ENCODE peak calls at places on chromosomes 5 and 9, in seven cellular contexts. V is tibial nerve, Y is ascending aorta, D is foreskin fibroblast, C is mammary epithelial cell, M is mucosa of descending colon, L is heart left ventricle. N is an unnamed sample.

GRCh38 chr9:26579047-26579446 is 313.6 kb downstream of the CAAP1 start:
- DNase-seq in V (no peak), Y (no peak), D (no peak), C (no peak), M (no peak), L (no peak), N (no peak)

GRCh38 chr5:167934561-167934971 is 356.9 kb upstream of the WWC1 start:
- DNase-seq in V (no peak), Y (peak), D (no peak), C (peak), M (no peak), L (peak), N (peak)

GRCh38 chr9:124708070-124708469 is 63.0 kb downstream of the NR6A1 start:
- DNase-seq in V (no peak), Y (no peak), D (no peak), C (no peak), M (peak), L (no peak), N (peak)

GRCh38 chr5:170151105-170151831 is 45.6 kb downstream of the FOXI1 start:
- DNase-seq in V (no peak), Y (peak), D (peak), C (peak), M (no peak), L (peak), N (peak)

GRCh38 chr5:95892784-95893354 is 68.8 kb downstream of the ELL2 start:
- DNase-seq in V (no peak), Y (no peak), D (peak), C (no peak), M (no peak), L (no peak), N (peak)

GRCh38 chr5:113489299-113489698 is 1.0 kb upstream of the MCC start:
- DNase-seq in V (peak), Y (peak), D (peak), C (peak), M (no peak), L (no peak), N (peak)

GRCh38 chr5:10762178-10762775 is 1.2 kb upstream of the DAP start:
- DNase-seq in V (peak), Y (peak), D (peak), C (no peak), M (no peak), L (peak), N (no peak)

GRCh38 chr9:93911871-93912554 is 43.1 kb downstream of the BARX1 start:
- DNase-seq in V (no peak), Y (no peak), D (no peak), C (no peak), M (no peak), L (peak), N (no peak)

GRCh38 chr5:122871669-122872068 is 26.3 kb downstream of the SNX24 start:
- DNase-seq in V (no peak), Y (no peak), D (peak), C (no peak), M (no peak), L (no peak), N (peak)

GRCh38 chr9:105176194-105176593 is 68.3 kb upstream of the SLC44A1 start:
- DNase-seq in V (no peak), Y (no peak), D (no peak), C (no peak), M (no peak), L (no peak), N (no peak)

GRCh38 chr5:43019615-43020293 is 20.4 kb downstream of the ANXA2R start:
- DNase-seq in V (no peak), Y (peak), D (peak), C (no peak), M (peak), L (peak), N (peak)

GRCh38 chr9:98375138-98375726 is 119.8 kb upstream of the TBC1D2 start:
- DNase-seq in V (no peak), Y (no peak), D (peak), C (peak), M (no peak), L (no peak), N (peak)

GRCh38 chr9:101737165-101737704 is 1.2 kb downstream of the GRIN3A start:
- DNase-seq in V (no peak), Y (no peak), D (no peak), C (no peak), M (peak), L (no peak), N (no peak)

GRCh38 chr9:7146582-7146981 is 388.8 kb downstream of the KDM4C start:
- DNase-seq in V (no peak), Y (no peak), D (no peak), C (peak), M (no peak), L (no peak), N (no peak)

GRCh38 chr5:57246426-57246825 is 72.6 kb downstream of the GPBP1 start:
- DNase-seq in V (no peak), Y (no peak), D (no peak), C (no peak), M (no peak), L (no peak), N (no peak)

GRCh38 chr9:132243156-132244074 is 81.6 kb downstream of the NTNG2 start:
- DNase-seq in V (no peak), Y (peak), D (no peak), C (no peak), M (no peak), L (no peak), N (no peak)

GRCh38 chr5:140219068-140219971 is 44.3 kb downstream of the CYSTM1 start:
- DNase-seq in V (no peak), Y (no peak), D (peak), C (peak), M (no peak), L (no peak), N (peak)

GRCh38 chr5:62649476-62650113 is 71.0 kb downstream of the LRRC70 start:
- DNase-seq in V (no peak), Y (no peak), D (no peak), C (no peak), M (no peak), L (no peak), N (no peak)

GRCh38 chr9:134218230-134218629 is 53.9 kb upstream of the RNU6ATAC start:
- DNase-seq in V (no peak), Y (no peak), D (no peak), C (no peak), M (peak), L (peak), N (no peak)

GRCh38 chr5:179008667-179009066 is 13.5 kb upstream of the GRM6 start:
- DNase-seq in V (no peak), Y (no peak), D (peak), C (no peak), M (no peak), L (no peak), N (no peak)

GRCh38 chr5:169577966-169578365 is 5.6 kb upstream of the SPDL1 start:
- DNase-seq in V (no peak), Y (no peak), D (peak), C (peak), M (no peak), L (no peak), N (peak)

GRCh38 chr9:132609829-132610228 is 27.4 kb downstream of the BARHL1 start:
- DNase-seq in V (no peak), Y (no peak), D (peak), C (peak), M (no peak), L (no peak), N (peak)

GRCh38 chr5:534006-534742 is 9.9 kb upstream of the SLC9A3 start:
- DNase-seq in V (no peak), Y (no peak), D (no peak), C (no peak), M (peak), L (peak), N (no peak)

GRCh38 chr9:15606667-15607472 is 54.0 kb downstream of the CCDC171 start:
- DNase-seq in V (peak), Y (no peak), D (peak), C (peak), M (no peak), L (no peak), N (peak)

GRCh38 chr9:93967020-93967803 is 12.1 kb upstream of the BARX1 start:
- DNase-seq in V (no peak), Y (no peak), D (no peak), C (no peak), M (no peak), L (no peak), N (no peak)

GRCh38 chr5:499233-500209 is 24.7 kb downstream of the SLC9A3 start:
- DNase-seq in V (no peak), Y (no peak), D (no peak), C (no peak), M (no peak), L (no peak), N (no peak)

GRCh38 chr5:140190868-140191209 is 15.9 kb downstream of the CYSTM1 start:
- DNase-seq in V (no peak), Y (no peak), D (no peak), C (no peak), M (no peak), L (no peak), N (no peak)

GRCh38 chr5:115321309-115321708 is 24.9 kb upstream of the CCDC112 start:
- DNase-seq in V (no peak), Y (no peak), D (peak), C (peak), M (no peak), L (no peak), N (peak)

GRCh38 chr9:91246842-91247241 is 114.9 kb downstream of the AUH start:
- DNase-seq in V (no peak), Y (no peak), D (peak), C (no peak), M (no peak), L (no peak), N (no peak)

GRCh38 chr5:153496835-153497234 is 6.4 kb downstream of the GRIA1 start:
- DNase-seq in V (no peak), Y (no peak), D (peak), C (peak), M (no peak), L (no peak), N (peak)

GRCh38 chr5:62578540-62578939 is at the start of gene LRRC70:
- DNase-seq in V (no peak), Y (no peak), D (no peak), C (no peak), M (no peak), L (no peak), N (peak)

GRCh38 chr5:180251141-180251540 is 40.7 kb downstream of the MAPK9 start:
- DNase-seq in V (no peak), Y (no peak), D (no peak), C (no peak), M (no peak), L (no peak), N (no peak)

GRCh38 chr9:129491486-129491855 is 129.4 kb downstream of the C9orf50 start:
- DNase-seq in V (no peak), Y (peak), D (peak), C (no peak), M (peak), L (peak), N (no peak)

GRCh38 chr5:7759257-7759871 is 91.6 kb downstream of the CFAP90 start:
- DNase-seq in V (no peak), Y (no peak), D (peak), C (no peak), M (no peak), L (no peak), N (peak)

DNA sequence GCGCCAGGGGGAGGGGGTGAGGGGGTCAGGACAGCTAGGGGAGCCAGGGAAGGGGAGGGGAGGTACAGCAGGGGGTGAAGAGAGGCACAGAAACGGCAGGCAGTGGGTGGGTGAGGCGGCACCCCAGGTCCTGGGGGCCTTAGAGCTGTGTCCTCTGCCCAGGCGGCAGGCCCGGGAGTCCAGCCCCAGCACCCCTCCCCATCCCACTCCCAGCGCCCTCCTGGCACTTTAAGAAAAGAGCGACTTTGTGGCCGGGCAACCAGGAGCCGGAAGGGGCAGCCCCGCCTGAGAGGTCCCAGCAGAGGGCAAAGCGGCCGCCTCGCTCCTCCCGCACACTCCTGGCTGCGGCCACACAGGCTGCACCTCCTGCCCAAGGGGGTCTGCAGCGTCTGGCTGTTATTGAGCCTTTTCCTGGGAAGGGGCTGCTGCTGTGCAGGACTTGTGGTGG is 42.6 kb downstream of the NACC2 start:
- DNase-seq in V (no peak), Y (no peak), D (peak), C (peak), M (peak), L (no peak), N (peak)
- TF ChIP-seq CTCF in V (no peak), Y (no peak), D (no peak), C (no peak), M (no peak), L (no peak), N (no peak)

GRCh38 chr9:136711751-136712689 is at the start of gene DIPK1B:
- DNase-seq in V (no peak), Y (no peak), D (no peak), C (no peak), M (no peak), L (no peak), N (no peak)

GRCh38 chr9:136714096-136714875 is 1.9 kb downstream of the DIPK1B start:
- DNase-seq in V (no peak), Y (no peak), D (no peak), C (no peak), M (no peak), L (peak), N (no peak)

GRCh38 chr9:136714876-136715239 is 2.5 kb downstream of the DIPK1B start:
- DNase-seq in V (no peak), Y (no peak), D (no peak), C (no peak), M (no peak), L (no peak), N (no peak)

GRCh38 chr9:136712690-136713554 is 550 bp downstream of the DIPK1B start:
- DNase-seq in V (no peak), Y (no peak), D (no peak), C (no peak), M (no peak), L (no peak), N (no peak)

GRCh38 chr9:136713555-136713949 is 1.2 kb downstream of the DIPK1B start:
- DNase-seq in V (no peak), Y (no peak), D (no peak), C (no peak), M (no peak), L (peak), N (no peak)
- H3K4me3 ChIP-seq in V (no peak), Y (no peak), D (no peak), C (no peak), M (no peak), L (peak), N (no peak)

DNA sequence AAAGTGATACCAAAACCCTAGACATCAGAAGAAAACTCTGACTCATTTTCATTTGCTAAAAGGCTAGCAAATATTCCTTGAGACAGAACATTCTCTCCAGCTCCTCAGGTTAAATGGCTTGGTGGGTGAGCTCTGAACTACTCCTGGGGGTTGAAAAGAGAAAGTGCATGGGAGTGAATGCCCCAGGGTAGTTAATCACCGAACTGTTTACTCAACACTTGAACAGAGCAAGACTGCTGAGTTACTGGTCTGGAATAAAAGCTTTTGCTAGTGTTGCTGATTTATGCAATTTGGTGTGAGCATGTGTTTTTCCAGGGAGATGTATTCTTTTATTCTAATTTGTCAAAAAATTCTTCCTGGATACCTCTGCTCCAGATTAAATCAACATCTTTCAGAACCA is 88.3 kb upstream of the PRDM9 start:
- DNase-seq in V (no peak), Y (no peak), D (no peak), C (peak), M (no peak), L (no peak), N (no peak)
- TF ChIP-seq CTCF in V (no peak), Y (no peak), D (no peak), C (peak), M (no peak), L (no peak), N (no peak)

GRCh38 chr5:155027993-155028629 is 14.6 kb downstream of the KIF4B start:
- DNase-seq in V (no peak), Y (no peak), D (no peak), C (peak), M (no peak), L (no peak), N (no peak)
- H3K4me3 ChIP-seq in V (no peak), Y (no peak), D (no peak), C (no peak), M (no peak), L (no peak), N (no peak)

GRCh38 chr9:115013998-115014397 is 83.6 kb upstream of the TNFSF8 start:
- DNase-seq in V (peak), Y (no peak), D (peak), C (peak), M (peak), L (peak), N (peak)
- TF ChIP-seq CTCF in V (peak), Y (peak), D (peak), C (peak), M (peak), L (peak), N (peak)

GRCh38 chr5:172101547-172102225 is 86.3 kb downstream of the STK10 start:
- DNase-seq in V (no peak), Y (no peak), D (no peak), C (no peak), M (no peak), L (no peak), N (no peak)

GRCh38 chr5:172104801-172105701 is 83.0 kb downstream of the STK10 start:
- DNase-seq in V (no peak), Y (no peak), D (no peak), C (peak), M (no peak), L (no peak), N (no peak)

GRCh38 chr5:172104021-172104420 is 84.0 kb downstream of the STK10 start:
- DNase-seq in V (no peak), Y (no peak), D (no peak), C (no peak), M (no peak), L (no peak), N (no peak)

GRCh38 chr5:172102251-172102870 is 85.7 kb downstream of the STK10 start:
- DNase-seq in V (no peak), Y (no peak), D (no peak), C (no peak), M (no peak), L (no peak), N (no peak)

DNA sequence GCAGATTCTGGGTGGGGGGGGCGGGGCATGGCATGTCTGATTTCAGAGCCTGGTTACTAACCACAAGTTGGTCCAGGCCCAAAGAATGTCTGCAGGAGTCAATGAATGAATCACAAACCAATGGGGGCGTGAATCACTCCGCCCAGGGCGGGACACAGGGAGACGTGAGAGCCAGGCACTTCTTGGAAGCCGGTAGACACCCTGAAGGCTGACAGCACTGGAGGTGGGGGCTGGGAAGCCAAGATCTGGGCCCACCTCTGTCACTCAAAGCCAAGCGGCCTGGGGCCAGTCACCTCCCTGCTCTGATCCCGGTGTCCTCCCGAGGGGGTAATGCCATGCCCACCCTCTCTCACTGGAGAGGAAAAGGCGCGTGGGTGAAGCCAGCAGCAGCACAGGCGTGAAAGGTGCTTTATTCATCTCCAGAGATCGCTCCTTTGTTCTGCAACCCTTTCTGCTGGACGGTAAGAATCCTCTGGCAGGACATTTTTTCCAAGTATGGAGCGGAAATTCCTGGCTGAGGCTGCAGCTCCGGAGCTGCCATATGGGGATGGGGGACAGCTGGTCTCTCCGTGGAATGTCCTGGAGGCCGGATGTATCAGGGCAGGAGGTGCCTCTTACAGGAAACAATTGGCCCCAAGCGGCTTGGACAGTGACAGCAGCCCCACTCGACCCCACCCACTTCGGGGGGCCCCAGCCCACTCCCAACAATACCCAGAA is 85.0 kb downstream of the STK10 start:
- DNase-seq in V (no peak), Y (peak), D (peak), C (peak), M (no peak), L (peak), N (peak)
- H3K4me3 ChIP-seq in V (no peak), Y (no peak), D (peak), C (no peak), M (no peak), L (no peak), N (peak)

N was measured in AG10803.